ENCODE peak calls at places on chromosome 13, in ten cellular contexts. K is AG04450; E is upper lobe of right lung; Z is skeletal muscle cell; A is naive thymus-derived CD4-positive, alpha-beta T cell; R is heart right ventricle; G is PC-3; C is cardiac fibroblast; O is left lung; T is CD4-positive, CD25-positive, alpha-beta regulatory T cell. D is an unnamed sample.

GRCh38 chr13:52832268-52832667 is 16.2 kb downstream of the PCDH8 start:
- DNase-seq in K (no peak), E (no peak), Z (no peak), A (no peak), R (no peak), G (no peak), C (no peak), O (no peak), T (no peak), D (no peak)

GRCh38 chr13:51739403-51740112 is 64.4 kb downstream of the DHRS12 start:
- DNase-seq in K (no peak), E (no peak), Z (no peak), A (no peak), R (no peak), G (no peak), C (no peak), O (no peak), T (no peak), D (no peak)

GRCh38 chr13:44750618-44751017 is 174.5 kb upstream of the TSC22D1 start:
- DNase-seq in K (no peak), E (no peak), Z (no peak), A (no peak), R (no peak), G (no peak), C (no peak), O (no peak), T (no peak), D (no peak)

GRCh38 chr13:113448885-113449692 is 4.2 kb downstream of the ADPRHL1 start:
- DNase-seq in K (no peak), E (peak), Z (no peak), A (no peak), R (no peak), G (peak), C (peak), O (peak), T (peak), D (no peak)

GRCh38 chr13:43751624-43752023 is 35.1 kb downstream of the ENOX1 start:
- DNase-seq in K (no peak), E (no peak), Z (peak), A (no peak), R (no peak), G (no peak), C (peak), O (no peak), T (no peak), D (no peak)

GRCh38 chr13:103625194-103625593 is 559.0 kb upstream of the SLC10A2 start:
- DNase-seq in K (no peak), E (no peak), Z (no peak), A (no peak), R (no peak), G (no peak), C (no peak), O (no peak), T (no peak), D (no peak)

GRCh38 chr13:79786176-79786575 is 305.2 kb downstream of the NDFIP2 start:
- DNase-seq in K (no peak), E (no peak), Z (no peak), A (no peak), R (no peak), G (no peak), C (peak), O (no peak), T (no peak), D (no peak)

GRCh38 chr13:28717170-28717569 is 1.6 kb downstream of the SLC46A3 start:
- DNase-seq in K (no peak), E (no peak), Z (no peak), A (no peak), R (no peak), G (no peak), C (no peak), O (no peak), T (no peak), D (no peak)

GRCh38 chr13:77832339-77833100 is 86.1 kb downstream of the EDNRB start:
- DNase-seq in K (no peak), E (no peak), Z (peak), A (no peak), R (no peak), G (no peak), C (peak), O (no peak), T (no peak), D (no peak)

GRCh38 chr13:46679369-46680180 is 117.4 kb downstream of the ESD start:
- DNase-seq in K (no peak), E (no peak), Z (peak), A (no peak), R (no peak), G (no peak), C (peak), O (no peak), T (peak), D (no peak)

GRCh38 chr13:94595006-94595942 is 678 bp downstream of the TGDS start:
- DNase-seq in K (no peak), E (no peak), Z (no peak), A (peak), R (no peak), G (peak), C (peak), O (no peak), T (peak), D (no peak)

GRCh38 chr13:76921516-76921915 is 26.8 kb upstream of the ACOD1 start:
- DNase-seq in K (no peak), E (no peak), Z (no peak), A (no peak), R (no peak), G (peak), C (peak), O (no peak), T (no peak), D (no peak)

GRCh38 chr13:23902975-23903905 is 5.9 kb upstream of the C1QTNF9B start:
- DNase-seq in K (no peak), E (peak), Z (no peak), A (no peak), R (peak), G (no peak), C (no peak), O (no peak), T (no peak), D (no peak)

GRCh38 chr13:20219585-20219984 is 12.5 kb downstream of the GJB6 start:
- DNase-seq in K (no peak), E (no peak), Z (no peak), A (no peak), R (no peak), G (no peak), C (no peak), O (no peak), T (peak), D (no peak)

GRCh38 chr13:52447815-52448552 is 2.5 kb downstream of the VPS36 start:
- DNase-seq in K (no peak), E (no peak), Z (no peak), A (no peak), R (no peak), G (no peak), C (no peak), O (no peak), T (no peak), D (no peak)

GRCh38 chr13:25217023-25217909 is 45.2 kb upstream of the AMER2 start:
- DNase-seq in K (no peak), E (no peak), Z (peak), A (no peak), R (no peak), G (peak), C (peak), O (no peak), T (no peak), D (no peak)

GRCh38 chr13:46712524-46712923 is 84.4 kb downstream of the ESD start:
- DNase-seq in K (no peak), E (no peak), Z (no peak), A (no peak), R (no peak), G (no peak), C (no peak), O (no peak), T (no peak), D (no peak)

GRCh38 chr13:114142640-114143490 is 10.4 kb upstream of the RASA3 start:
- DNase-seq in K (no peak), E (peak), Z (no peak), A (peak), R (no peak), G (no peak), C (no peak), O (peak), T (peak), D (no peak)

GRCh38 chr13:44732503-44733098 is 156.5 kb upstream of the TSC22D1 start:
- DNase-seq in K (no peak), E (no peak), Z (no peak), A (no peak), R (no peak), G (no peak), C (peak), O (no peak), T (no peak), D (no peak)

GRCh38 chr13:114200673-114201005 is 21.6 kb downstream of the CFAP97D2 start:
- DNase-seq in K (no peak), E (no peak), Z (no peak), A (no peak), R (no peak), G (no peak), C (no peak), O (no peak), T (no peak), D (no peak)

GRCh38 chr13:105327727-105328126 is 1207.7 kb downstream of the EFNB2 start:
- DNase-seq in K (no peak), E (no peak), Z (no peak), A (no peak), R (no peak), G (no peak), C (no peak), O (no peak), T (no peak), D (no peak)

GRCh38 chr13:56515441-56515840 is 625.3 kb upstream of the PRR20A start:
- DNase-seq in K (no peak), E (no peak), Z (no peak), A (no peak), R (no peak), G (no peak), C (no peak), O (no peak), T (no peak), D (no peak)

GRCh38 chr13:106560791-106561190 is 7.1 kb downstream of the ARGLU1 start:
- DNase-seq in K (no peak), E (no peak), Z (no peak), A (no peak), R (no peak), G (no peak), C (no peak), O (no peak), T (no peak), D (no peak)

GRCh38 chr13:43057653-43058317 is 34.4 kb downstream of the DNAJC15 start:
- DNase-seq in K (no peak), E (no peak), Z (no peak), A (no peak), R (no peak), G (no peak), C (peak), O (no peak), T (peak), D (peak)

GRCh38 chr13:29753593-29754485 is 96.6 kb downstream of the UBL3 start:
- DNase-seq in K (no peak), E (no peak), Z (no peak), A (no peak), R (no peak), G (no peak), C (no peak), O (no peak), T (no peak), D (no peak)

GRCh38 chr13:99895428-99895998 is 76.1 kb downstream of the ZIC5 start:
- DNase-seq in K (no peak), E (no peak), Z (no peak), A (no peak), R (no peak), G (no peak), C (no peak), O (no peak), T (peak), D (no peak)
- H3K4me3 ChIP-seq in K (peak), E (peak), Z (peak), A (peak), R (peak), G (no peak), C (peak), O (no peak), T (peak), D (no peak)

DNA sequence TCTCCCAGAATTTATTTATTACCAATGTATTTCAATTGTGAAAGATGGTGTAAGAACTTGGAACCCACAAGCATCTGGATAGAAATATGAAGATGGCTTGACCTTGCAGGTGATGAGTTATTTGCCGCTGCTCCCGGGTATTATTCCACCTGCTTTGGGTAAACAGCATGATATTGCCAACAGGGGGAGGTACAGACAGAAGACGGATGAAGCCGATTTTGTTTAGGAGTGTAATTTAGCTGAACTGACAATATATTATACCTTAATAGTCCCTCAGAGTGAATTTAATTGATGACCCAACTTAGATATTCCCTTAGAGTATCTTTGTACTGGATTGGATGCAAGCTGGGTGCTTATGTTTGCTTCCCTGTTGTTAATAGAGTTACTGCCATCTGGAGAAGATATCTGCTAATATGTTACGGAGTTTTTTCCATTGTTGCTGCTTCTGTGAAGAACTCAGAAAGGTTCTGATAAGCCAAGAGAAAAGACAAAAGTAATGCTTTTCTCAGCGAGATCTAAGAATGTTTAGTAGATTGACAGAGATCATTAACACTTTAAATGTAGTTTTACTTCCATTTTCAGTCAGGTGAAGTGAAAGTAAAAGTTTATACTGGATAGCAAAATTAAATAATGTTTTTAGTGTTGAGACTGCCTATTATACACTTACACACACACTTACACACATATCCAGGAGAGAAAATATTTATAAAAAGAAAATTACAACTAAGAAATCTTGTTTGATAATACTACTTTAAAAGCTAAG is 2220.8 kb upstream of the PCDH20 start:
- DNase-seq in K (no peak), E (no peak), Z (no peak), A (no peak), R (no peak), G (peak), C (peak), O (no peak), T (no peak), D (no peak)
- H3K4me3 ChIP-seq in K (no peak), E (peak), Z (peak), A (no peak), R (no peak), G (peak), C (no peak), O (no peak), T (peak), D (no peak)

GRCh38 chr13:112064222-112064621 is 2.7 kb upstream of the SOX1 start:
- DNase-seq in K (no peak), E (no peak), Z (no peak), A (no peak), R (no peak), G (no peak), C (no peak), O (no peak), T (no peak), D (no peak)

GRCh38 chr13:112067121-112067741 is at the start of gene SOX1:
- DNase-seq in K (no peak), E (no peak), Z (no peak), A (no peak), R (no peak), G (no peak), C (no peak), O (no peak), T (no peak), D (no peak)

GRCh38 chr13:112066624-112067004 is 335 bp upstream of the SOX1 start:
- DNase-seq in K (no peak), E (no peak), Z (peak), A (no peak), R (peak), G (no peak), C (no peak), O (no peak), T (peak), D (no peak)

GRCh38 chr13:112065521-112065866 is 1.5 kb upstream of the SOX1 start:
- DNase-seq in K (no peak), E (no peak), Z (no peak), A (no peak), R (no peak), G (no peak), C (no peak), O (no peak), T (no peak), D (no peak)

DNA sequence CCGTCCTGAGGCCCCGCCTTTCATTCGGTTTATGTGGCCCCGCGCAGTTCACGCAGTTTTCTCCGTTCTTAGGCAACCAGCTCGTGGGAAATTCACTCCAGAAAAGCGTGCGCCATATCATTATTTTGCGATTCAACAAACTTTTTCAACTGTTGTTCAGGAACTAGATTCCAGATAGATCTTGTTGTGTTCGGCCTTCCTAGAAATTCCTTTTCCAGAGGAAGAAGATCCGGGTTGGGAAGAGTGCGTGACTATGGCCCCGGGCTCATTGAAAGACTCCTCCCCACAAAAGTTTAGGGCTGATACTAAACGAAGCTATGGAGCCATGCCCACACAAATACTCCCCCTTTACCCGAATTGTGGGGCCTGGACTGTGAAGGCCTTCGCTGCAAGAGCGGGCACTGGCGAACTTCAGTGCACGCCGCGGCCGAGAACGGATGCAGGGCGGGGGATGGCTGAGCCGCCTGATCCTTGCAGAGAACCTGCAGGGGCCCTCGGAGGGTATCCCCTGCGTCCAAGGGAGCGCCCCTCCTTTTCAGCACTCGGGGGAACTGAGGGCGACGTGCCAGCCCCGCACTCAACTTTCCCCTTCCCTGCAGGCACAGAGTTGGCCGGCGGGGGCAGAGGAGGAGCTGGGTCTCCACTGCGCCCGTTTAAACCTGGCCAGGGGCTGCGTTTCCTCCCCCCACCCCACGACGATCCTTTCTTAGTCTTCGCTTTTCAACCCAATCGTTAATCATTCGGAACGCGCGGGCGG is 904 bp upstream of the SOX1 start:
- DNase-seq in K (no peak), E (no peak), Z (no peak), A (no peak), R (no peak), G (no peak), C (no peak), O (no peak), T (no peak), D (no peak)
- H3K4me3 ChIP-seq in K (no peak), E (peak), Z (peak), A (peak), R (peak), G (no peak), C (no peak), O (no peak), T (no peak), D (no peak)

GRCh38 chr13:109425821-109426689 is 360.3 kb downstream of the IRS2 start:
- DNase-seq in K (no peak), E (no peak), Z (no peak), A (no peak), R (no peak), G (no peak), C (no peak), O (no peak), T (no peak), D (no peak)

GRCh38 chr13:109428146-109428545 is 358.2 kb downstream of the IRS2 start:
- DNase-seq in K (no peak), E (no peak), Z (no peak), A (no peak), R (no peak), G (no peak), C (no peak), O (no peak), T (no peak), D (no peak)

GRCh38 chr13:109427148-109427547 is 359.2 kb downstream of the IRS2 start:
- DNase-seq in K (no peak), E (no peak), Z (peak), A (no peak), R (no peak), G (no peak), C (no peak), O (no peak), T (no peak), D (no peak)

GRCh38 chr13:109426690-109426990 is 359.7 kb downstream of the IRS2 start:
- DNase-seq in K (no peak), E (no peak), Z (no peak), A (no peak), R (no peak), G (no peak), C (no peak), O (no peak), T (no peak), D (no peak)

DNA sequence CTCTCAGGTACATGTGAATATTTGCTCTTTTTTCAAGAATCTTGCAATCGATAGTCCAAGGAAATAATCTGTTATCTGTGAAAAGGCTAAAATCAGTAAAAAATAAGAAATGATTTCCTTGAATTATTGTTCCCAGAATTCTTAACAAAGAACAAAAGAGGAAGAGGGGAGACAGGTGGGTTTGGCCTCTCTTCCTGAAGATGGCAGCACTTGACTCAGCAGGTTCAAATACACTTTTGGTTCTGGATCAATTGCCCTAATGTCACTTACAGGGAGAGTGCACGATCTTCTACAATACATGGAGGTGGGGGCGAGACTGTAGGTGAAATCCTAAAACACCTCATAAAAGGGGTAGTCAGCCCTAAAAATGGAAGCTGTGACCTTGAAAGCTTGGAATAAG is 358.7 kb downstream of the IRS2 start:
- DNase-seq in K (no peak), E (no peak), Z (no peak), A (no peak), R (no peak), G (no peak), C (no peak), O (no peak), T (no peak), D (no peak)
- H3K4me3 ChIP-seq in K (no peak), E (no peak), Z (no peak), A (no peak), R (no peak), G (no peak), C (no peak), O (no peak), T (no peak), D (no peak)

GRCh38 chr13:50080856-50081105 is 65.5 kb downstream of the KCNRG start:
- DNase-seq in K (no peak), E (no peak), Z (no peak), A (no peak), R (no peak), G (no peak), C (peak), O (no peak), T (peak), D (no peak)

GRCh38 chr13:50081106-50081898 is 66.1 kb downstream of the KCNRG start:
- DNase-seq in K (no peak), E (peak), Z (no peak), A (peak), R (peak), G (no peak), C (no peak), O (peak), T (peak), D (no peak)

GRCh38 chr13:50081899-50082425 is 66.7 kb downstream of the KCNRG start:
- DNase-seq in K (peak), E (peak), Z (peak), A (peak), R (peak), G (peak), C (peak), O (peak), T (peak), D (peak)

GRCh38 chr13:50082426-50083283 is 67.4 kb downstream of the KCNRG start:
- DNase-seq in K (no peak), E (peak), Z (peak), A (peak), R (peak), G (peak), C (peak), O (peak), T (peak), D (peak)

GRCh38 chr13:50085063-50085462 is 69.8 kb downstream of the KCNRG start:
- DNase-seq in K (no peak), E (no peak), Z (no peak), A (no peak), R (no peak), G (peak), C (peak), O (no peak), T (peak), D (no peak)
- H3K4me3 ChIP-seq in K (peak), E (peak), Z (no peak), A (no peak), R (peak), G (peak), C (peak), O (no peak), T (peak), D (no peak)

GRCh38 chr13:26679945-26680516 is 80.6 kb downstream of the GPR12 start:
- DNase-seq in K (no peak), E (no peak), Z (peak), A (no peak), R (no peak), G (no peak), C (no peak), O (no peak), T (no peak), D (no peak)
- H3K4me3 ChIP-seq in K (no peak), E (no peak), Z (no peak), A (no peak), R (no peak), G (no peak), C (no peak), O (no peak), T (no peak), D (no peak)

D was measured in AG09309.